ENCODE peak calls at places on chromosomes 11 and 22, in six cellular contexts. One of them, this sample, is unnamed. For H3K4me1 and H3K9me3, the result is how much of the 10 kb centered on the place peaks cover.

GRCh38 chr11:65653229-65654225 is 9.2 kb downstream of the RELA start:
- DNase-seq in fibroblast of lung: peak
- DNase-seq in psoas muscle: no peak
- DNase-seq in left lung: no peak
- DNase-seq in ascending aorta: peak
- DNase-seq in hepatocyte: peak
- DNase-seq in this sample: no peak

GRCh38 chr22:30372915-30373314 is 14.3 kb downstream of the RNF215 start:
- DNase-seq in psoas muscle: no peak
- DNase-seq in left lung: peak
- DNase-seq in ascending aorta: no peak
- DNase-seq in fibroblast of lung: no peak
- DNase-seq in hepatocyte: no peak
- DNase-seq in this sample: no peak

GRCh38 chr11:69874178-69874983 is 55.2 kb upstream of the FGF3 start:
- DNase-seq in ascending aorta: peak
- DNase-seq in fibroblast of lung: no peak
- DNase-seq in psoas muscle: no peak
- DNase-seq in hepatocyte: no peak
- DNase-seq in left lung: no peak
- DNase-seq in this sample: no peak

GRCh38 chr11:75384438-75385080 is 14.8 kb upstream of the RPS3 start:
- DNase-seq in fibroblast of lung: peak
- DNase-seq in hepatocyte: peak
- DNase-seq in psoas muscle: peak
- DNase-seq in ascending aorta: peak
- DNase-seq in left lung: peak
- DNase-seq in this sample: no peak

GRCh38 chr22:50416996-50417395 is 57.8 kb downstream of the SBF1 start:
- DNase-seq in hepatocyte: no peak
- DNase-seq in psoas muscle: no peak
- DNase-seq in ascending aorta: no peak
- DNase-seq in left lung: no peak
- DNase-seq in fibroblast of lung: no peak
- DNase-seq in this sample: no peak

GRCh38 chr11:9982127-9982795 is 311.8 kb downstream of the SBF2 start:
- DNase-seq in left lung: no peak
- DNase-seq in psoas muscle: no peak
- DNase-seq in ascending aorta: no peak
- DNase-seq in hepatocyte: no peak
- DNase-seq in fibroblast of lung: peak
- DNase-seq in this sample: no peak

GRCh38 chr11:46857666-46858065 is 11.6 kb upstream of the CKAP5 start:
- DNase-seq in left lung: no peak
- DNase-seq in ascending aorta: no peak
- DNase-seq in fibroblast of lung: no peak
- DNase-seq in psoas muscle: no peak
- DNase-seq in hepatocyte: no peak
- DNase-seq in this sample: no peak

GRCh38 chr11:28107331-28107725 is 628 bp downstream of the KIF18A start:
- DNase-seq in left lung: no peak
- DNase-seq in psoas muscle: no peak
- DNase-seq in ascending aorta: no peak
- DNase-seq in hepatocyte: no peak
- DNase-seq in fibroblast of lung: no peak
- DNase-seq in this sample: no peak

GRCh38 chr11:107467754-107468153 is 10.1 kb upstream of the CWF19L2 start:
- DNase-seq in ascending aorta: no peak
- DNase-seq in fibroblast of lung: no peak
- DNase-seq in psoas muscle: no peak
- DNase-seq in left lung: no peak
- DNase-seq in hepatocyte: no peak
- DNase-seq in this sample: no peak

GRCh38 chr11:86374586-86374985 is at the start of gene CCDC81:
- DNase-seq in psoas muscle: no peak
- DNase-seq in fibroblast of lung: peak
- DNase-seq in hepatocyte: peak
- DNase-seq in left lung: peak
- DNase-seq in ascending aorta: no peak
- DNase-seq in this sample: no peak

GRCh38 chr22:46076651-46077339 is 73.5 kb upstream of the PPARA start:
- DNase-seq in fibroblast of lung: peak
- DNase-seq in psoas muscle: peak
- DNase-seq in left lung: peak
- DNase-seq in ascending aorta: peak
- DNase-seq in hepatocyte: no peak
- DNase-seq in this sample: no peak

GRCh38 chr22:50078761-50079160 is 6.5 kb downstream of the MLC1 start:
- DNase-seq in fibroblast of lung: no peak
- DNase-seq in hepatocyte: peak
- DNase-seq in psoas muscle: no peak
- DNase-seq in ascending aorta: no peak
- DNase-seq in left lung: no peak
- DNase-seq in this sample: no peak

GRCh38 chr11:882593-882992 is 28.0 kb downstream of the CHID1 start:
- DNase-seq in hepatocyte: no peak
- DNase-seq in left lung: no peak
- DNase-seq in ascending aorta: no peak
- DNase-seq in fibroblast of lung: no peak
- DNase-seq in psoas muscle: no peak
- DNase-seq in this sample: no peak

GRCh38 chr11:9982796-9983579 is 311.0 kb downstream of the SBF2 start:
- DNase-seq in left lung: no peak
- DNase-seq in ascending aorta: no peak
- DNase-seq in psoas muscle: no peak
- DNase-seq in hepatocyte: peak
- DNase-seq in fibroblast of lung: peak
- DNase-seq in this sample: no peak

GRCh38 chr11:70270877-70271634 is 566 bp downstream of the PPFIA1 start:
- DNase-seq in hepatocyte: peak
- DNase-seq in left lung: peak
- DNase-seq in ascending aorta: peak
- DNase-seq in psoas muscle: peak
- DNase-seq in fibroblast of lung: peak
- DNase-seq in this sample: no peak

GRCh38 chr11:46472662-46472994 is 81.1 kb upstream of the CHRM4 start:
- DNase-seq in ascending aorta: no peak
- DNase-seq in psoas muscle: no peak
- DNase-seq in left lung: no peak
- DNase-seq in fibroblast of lung: no peak
- DNase-seq in hepatocyte: peak
- DNase-seq in this sample: no peak

GRCh38 chr22:42957544-42957943 is 57.4 kb downstream of the PACSIN2 start:
- DNase-seq in left lung: no peak
- DNase-seq in ascending aorta: no peak
- DNase-seq in fibroblast of lung: no peak
- DNase-seq in psoas muscle: no peak
- DNase-seq in hepatocyte: no peak
- DNase-seq in this sample: no peak

GRCh38 chr11:20438637-20439036 is 51.1 kb downstream of the PRMT3 start:
- DNase-seq in psoas muscle: no peak
- DNase-seq in hepatocyte: no peak
- DNase-seq in ascending aorta: no peak
- DNase-seq in left lung: no peak
- DNase-seq in fibroblast of lung: no peak
- DNase-seq in this sample: no peak

GRCh38 chr11:1121343-1122331 is 36.1 kb upstream of the MUC5AC start:
- DNase-seq in hepatocyte: no peak
- DNase-seq in left lung: peak
- DNase-seq in ascending aorta: peak
- DNase-seq in psoas muscle: no peak
- DNase-seq in fibroblast of lung: no peak
- DNase-seq in this sample: no peak

GRCh38 chr22:37427128-37427710 is at the start of gene ELFN2:
- DNase-seq in fibroblast of lung: peak
- DNase-seq in psoas muscle: no peak
- DNase-seq in hepatocyte: peak
- DNase-seq in ascending aorta: no peak
- DNase-seq in left lung: peak
- DNase-seq in this sample: no peak

GRCh38 chr22:43126506-43127165 is 16.1 kb downstream of the BIK start:
- DNase-seq in ascending aorta: no peak
- DNase-seq in fibroblast of lung: peak
- DNase-seq in left lung: no peak
- DNase-seq in psoas muscle: no peak
- DNase-seq in hepatocyte: peak
- DNase-seq in this sample: no peak

GRCh38 chr11:43644626-43645299 is 35.8 kb upstream of the HSD17B12 start:
- DNase-seq in fibroblast of lung: peak
- DNase-seq in hepatocyte: peak
- DNase-seq in left lung: no peak
- DNase-seq in ascending aorta: no peak
- DNase-seq in psoas muscle: no peak
- DNase-seq in this sample: no peak

GRCh38 chr11:90851196-90851595 is 628.3 kb upstream of the CHORDC1 start:
- DNase-seq in left lung: no peak
- DNase-seq in fibroblast of lung: no peak
- DNase-seq in ascending aorta: no peak
- DNase-seq in hepatocyte: no peak
- DNase-seq in psoas muscle: no peak
- DNase-seq in this sample: no peak

GRCh38 chr11:117096973-117097566 is 1.2 kb downstream of the SIK3 start:
- DNase-seq in left lung: no peak
- DNase-seq in psoas muscle: no peak
- DNase-seq in hepatocyte: no peak
- DNase-seq in fibroblast of lung: no peak
- DNase-seq in ascending aorta: no peak
- DNase-seq in this sample: no peak
- H3K4me1 ChIP-seq in left lung: under half
- H3K4me1 ChIP-seq in psoas muscle: half or more
- H3K4me1 ChIP-seq in hepatocyte: under half
- H3K4me1 ChIP-seq in fibroblast of lung: under half
- H3K4me1 ChIP-seq in ascending aorta: under half
- H3K4me1 ChIP-seq in this sample: half or more

GRCh38 chr22:47570300-47570685 is 807.8 kb downstream of the TBC1D22A start:
- DNase-seq in left lung: no peak
- DNase-seq in psoas muscle: no peak
- DNase-seq in hepatocyte: no peak
- DNase-seq in fibroblast of lung: no peak
- DNase-seq in ascending aorta: peak
- DNase-seq in this sample: no peak

GRCh38 chr22:47567126-47567730 is 804.8 kb downstream of the TBC1D22A start:
- DNase-seq in psoas muscle: no peak
- DNase-seq in fibroblast of lung: no peak
- DNase-seq in ascending aorta: no peak
- DNase-seq in left lung: no peak
- DNase-seq in hepatocyte: no peak
- DNase-seq in this sample: no peak

GRCh38 chr22:47569389-47570299 is 807.2 kb downstream of the TBC1D22A start:
- DNase-seq in hepatocyte: no peak
- DNase-seq in psoas muscle: no peak
- DNase-seq in ascending aorta: peak
- DNase-seq in fibroblast of lung: no peak
- DNase-seq in left lung: no peak
- DNase-seq in this sample: no peak

GRCh38 chr22:47567741-47568140 is 805.3 kb downstream of the TBC1D22A start:
- DNase-seq in left lung: no peak
- DNase-seq in hepatocyte: no peak
- DNase-seq in fibroblast of lung: no peak
- DNase-seq in ascending aorta: no peak
- DNase-seq in psoas muscle: no peak
- DNase-seq in this sample: no peak

DNA sequence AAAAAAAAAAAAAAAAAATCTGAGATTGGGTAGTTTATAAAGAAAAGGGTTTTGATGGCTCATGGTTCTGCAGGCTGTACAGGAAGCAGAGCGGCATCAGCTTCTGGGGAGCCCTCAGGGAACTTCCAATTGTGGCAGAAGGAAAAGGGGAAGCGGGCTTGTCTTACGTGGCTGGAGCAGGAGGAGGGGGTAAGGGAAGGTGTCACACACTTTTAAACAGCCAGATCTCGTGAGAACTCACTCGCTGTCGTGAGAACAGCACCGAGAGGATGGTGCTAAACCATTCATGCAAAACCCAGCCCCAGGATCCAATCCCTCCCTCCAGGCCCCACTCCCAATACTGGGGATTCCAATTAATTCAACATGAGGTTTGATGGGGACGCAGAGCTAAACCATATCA is 806.2 kb downstream of the TBC1D22A start:
- DNase-seq in fibroblast of lung: no peak
- DNase-seq in hepatocyte: no peak
- DNase-seq in left lung: no peak
- DNase-seq in ascending aorta: no peak
- DNase-seq in psoas muscle: no peak
- DNase-seq in this sample: no peak
- H3K9me3 ChIP-seq in fibroblast of lung: under half
- H3K9me3 ChIP-seq in hepatocyte: under half
- H3K9me3 ChIP-seq in left lung: under half
- H3K9me3 ChIP-seq in ascending aorta: under half
- H3K9me3 ChIP-seq in psoas muscle: under half
- H3K9me3 ChIP-seq in this sample: under half

DNA sequence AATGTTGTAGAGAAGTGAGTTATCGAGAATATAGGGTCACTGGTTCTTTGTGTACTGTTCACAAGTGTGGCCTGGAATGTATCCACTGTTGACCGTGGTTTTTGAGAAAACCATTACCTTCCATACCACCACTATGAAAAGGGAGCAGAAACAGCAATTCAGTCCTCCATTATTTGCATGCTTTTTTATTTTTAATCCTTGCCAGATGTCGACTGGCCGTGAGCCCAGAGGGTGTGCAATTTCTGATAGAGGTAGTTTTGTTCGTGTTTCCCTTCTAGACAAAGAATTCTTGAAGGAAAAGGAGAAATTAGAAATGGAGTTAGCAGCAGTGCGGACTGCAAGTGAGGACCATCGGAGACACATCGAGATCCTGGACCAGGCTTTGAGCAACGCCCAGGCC is 81.7 kb downstream of the AMOTL1 start:
- DNase-seq in hepatocyte: no peak
- DNase-seq in left lung: no peak
- DNase-seq in psoas muscle: no peak
- DNase-seq in ascending aorta: no peak
- DNase-seq in fibroblast of lung: peak
- DNase-seq in this sample: no peak
- H3K4me3 ChIP-seq in hepatocyte: no peak
- H3K4me3 ChIP-seq in left lung: no peak
- H3K4me3 ChIP-seq in psoas muscle: no peak
- H3K4me3 ChIP-seq in ascending aorta: no peak
- H3K4me3 ChIP-seq in fibroblast of lung: no peak
- H3K4me3 ChIP-seq in this sample: peak

GRCh38 chr11:8768625-8769333 is 86.2 kb downstream of the RPL27A start:
- DNase-seq in fibroblast of lung: peak
- DNase-seq in psoas muscle: peak
- DNase-seq in hepatocyte: peak
- DNase-seq in ascending aorta: peak
- DNase-seq in left lung: no peak
- DNase-seq in this sample: peak

GRCh38 chr11:8766993-8767374 is 84.4 kb downstream of the RPL27A start:
- DNase-seq in ascending aorta: no peak
- DNase-seq in left lung: no peak
- DNase-seq in psoas muscle: no peak
- DNase-seq in fibroblast of lung: no peak
- DNase-seq in hepatocyte: no peak
- DNase-seq in this sample: no peak

GRCh38 chr11:8765294-8765693 is 82.7 kb downstream of the RPL27A start:
- DNase-seq in psoas muscle: no peak
- DNase-seq in fibroblast of lung: peak
- DNase-seq in hepatocyte: peak
- DNase-seq in left lung: no peak
- DNase-seq in ascending aorta: no peak
- DNase-seq in this sample: no peak

GRCh38 chr11:8766043-8766992 is 83.7 kb downstream of the RPL27A start:
- DNase-seq in ascending aorta: no peak
- DNase-seq in psoas muscle: no peak
- DNase-seq in left lung: no peak
- DNase-seq in fibroblast of lung: peak
- DNase-seq in hepatocyte: no peak
- DNase-seq in this sample: no peak

GRCh38 chr11:8767466-8768142 is 85.0 kb downstream of the RPL27A start:
- DNase-seq in fibroblast of lung: peak
- DNase-seq in ascending aorta: no peak
- DNase-seq in left lung: no peak
- DNase-seq in psoas muscle: no peak
- DNase-seq in hepatocyte: no peak
- DNase-seq in this sample: no peak
- H3K4me1 ChIP-seq in fibroblast of lung: under half
- H3K4me1 ChIP-seq in ascending aorta: half or more
- H3K4me1 ChIP-seq in left lung: under half
- H3K4me1 ChIP-seq in psoas muscle: under half
- H3K4me1 ChIP-seq in hepatocyte: under half
- H3K4me1 ChIP-seq in this sample: half or more